ENCODE peak calls at places on chromosomes 6 and 20, in nine cellular contexts. I, U, H, V, G, B, S, M and X are unnamed samples.

GRCh38 chr6:52672422-52673025 is 1.6 kb downstream of the TMEM14A start:
- DNase-seq in I (no peak), U (no peak), H (no peak), V (peak; percentile 56), G (no peak), B (no peak), S (no peak), M (no peak), X (no peak)

GRCh38 chr6:138431276-138432062 is 27.4 kb downstream of the HEBP2 start:
- DNase-seq in I (no peak), U (no peak), H (no peak), V (no peak), G (peak; percentile 15), B (no peak), S (no peak), M (no peak), X (no peak)

GRCh38 chr20:62367483-62368302 is 581 bp upstream of the LAMA5 start:
- DNase-seq in I (peak; percentile 42), U (no peak), H (no peak), V (no peak), G (peak; percentile 28), B (no peak), S (no peak), M (no peak), X (no peak)

GRCh38 chr6:147390909-147391536 is 117.5 kb upstream of the SAMD5 start:
- DNase-seq in I (no peak), U (no peak), H (no peak), V (peak; percentile 42), G (no peak), B (no peak), S (no peak), M (no peak), X (no peak)

GRCh38 chr20:4568560-4568959 is 153.1 kb upstream of the PRND start:
- DNase-seq in I (no peak), U (no peak), H (no peak), V (no peak), G (no peak), B (no peak), S (no peak), M (no peak), X (no peak)

GRCh38 chr20:16283978-16284377 is 289.3 kb downstream of the KIF16B start:
- DNase-seq in I (no peak), U (no peak), H (no peak), V (peak; percentile 73), G (no peak), B (no peak), S (no peak), M (no peak), X (no peak)

GRCh38 chr20:50308513-50309279 is 118.1 kb downstream of the CEBPB start:
- DNase-seq in I (peak; percentile 93), U (peak; percentile 63), H (no peak), V (peak; percentile 94), G (no peak), B (no peak), S (peak; percentile 89), M (no peak), X (no peak)

GRCh38 chr6:158046201-158047119 is 64.8 kb downstream of the SYNJ2 start:
- DNase-seq in I (peak; percentile 9), U (no peak), H (peak; percentile 28), V (no peak), G (no peak), B (no peak), S (no peak), M (no peak), X (no peak)

GRCh38 chr6:75098709-75099108 is 107.1 kb downstream of the COL12A1 start:
- DNase-seq in I (peak; percentile 58), U (no peak), H (no peak), V (peak; percentile 96), G (no peak), B (no peak), S (peak; percentile 90), M (no peak), X (no peak)

GRCh38 chr20:8967641-8968245 is 101.1 kb upstream of the PLCB4 start:
- DNase-seq in I (no peak), U (no peak), H (no peak), V (no peak), G (no peak), B (no peak), S (no peak), M (no peak), X (no peak)

GRCh38 chr20:39916236-39916635 is 772.8 kb downstream of the MAFB start:
- DNase-seq in I (no peak), U (no peak), H (no peak), V (no peak), G (no peak), B (no peak), S (no peak), M (no peak), X (no peak)

GRCh38 chr6:34248198-34248726 is 544 bp downstream of the SMIM29 start:
- DNase-seq in I (peak; percentile 78), U (no peak), H (no peak), V (no peak), G (no peak), B (no peak), S (no peak), M (no peak), X (peak; percentile 67)

GRCh38 chr20:36481380-36482043 is 59.8 kb upstream of the MYL9 start:
- DNase-seq in I (no peak), U (no peak), H (no peak), V (no peak), G (no peak), B (peak; percentile 46), S (no peak), M (no peak), X (no peak)

GRCh38 chr6:168121308-168121665 is 42.3 kb upstream of the FRMD1 start:
- DNase-seq in I (no peak), U (no peak), H (no peak), V (no peak), G (no peak), B (no peak), S (no peak), M (no peak), X (no peak)

GRCh38 chr20:20831794-20832193 is 119.3 kb upstream of the RALGAPA2 start:
- DNase-seq in I (no peak), U (no peak), H (no peak), V (no peak), G (no peak), B (no peak), S (no peak), M (no peak), X (no peak)

GRCh38 chr20:50731930-50732690 is 730 bp downstream of the PARD6B start:
- DNase-seq in I (no peak), U (no peak), H (no peak), V (peak; percentile 55), G (no peak), B (no peak), S (no peak), M (peak; percentile 1), X (no peak)

GRCh38 chr6:156589281-156589680 is 187.9 kb upstream of the ARID1B start:
- DNase-seq in I (no peak), U (no peak), H (no peak), V (peak; percentile 57), G (no peak), B (no peak), S (no peak), M (no peak), X (no peak)

GRCh38 chr6:7147051-7147671 is 39.4 kb downstream of the RREB1 start:
- DNase-seq in I (no peak), U (no peak), H (no peak), V (peak; percentile 78), G (no peak), B (no peak), S (no peak), M (no peak), X (no peak)

GRCh38 chr20:35451295-35451694 is 4.1 kb upstream of the CEP250 start:
- DNase-seq in I (no peak), U (no peak), H (no peak), V (no peak), G (no peak), B (peak; percentile 82), S (no peak), M (no peak), X (no peak)

GRCh38 chr6:8108031-8108660 is 5.8 kb upstream of the EEF1E1 start:
- DNase-seq in I (no peak), U (no peak), H (no peak), V (peak; percentile 83), G (no peak), B (no peak), S (peak; percentile 88), M (no peak), X (no peak)

GRCh38 chr6:34709386-34709785 is 12.8 kb upstream of the ILRUN start:
- DNase-seq in I (peak; percentile 71), U (peak; percentile 10), H (no peak), V (no peak), G (no peak), B (no peak), S (no peak), M (no peak), X (no peak)

GRCh38 chr20:33993800-33994623 is at the start of gene RALY:
- DNase-seq in I (peak; percentile 91), U (no peak), H (peak; percentile 78), V (peak; percentile 41), G (peak; percentile 86), B (peak; percentile 73), S (no peak), M (peak; percentile 48), X (peak; percentile 85)

GRCh38 chr20:59035381-59035780 is 3.2 kb upstream of the ATP5F1E start:
- DNase-seq in I (no peak), U (no peak), H (no peak), V (no peak), G (no peak), B (no peak), S (no peak), M (no peak), X (no peak)

GRCh38 chr20:58389324-58389967 is 417 bp downstream of the VAPB start:
- DNase-seq in I (no peak), U (no peak), H (no peak), V (no peak), G (peak; percentile 29), B (no peak), S (no peak), M (no peak), X (peak; percentile 35)

GRCh38 chr6:48117246-48117645 is 6.2 kb upstream of the PTCHD4 start:
- DNase-seq in I (no peak), U (no peak), H (no peak), V (no peak), G (no peak), B (no peak), S (no peak), M (no peak), X (no peak)

GRCh38 chr6:151661928-151662327 is 145.6 kb upstream of the ESR1 start:
- DNase-seq in I (no peak), U (no peak), H (no peak), V (no peak), G (no peak), B (no peak), S (no peak), M (no peak), X (no peak)

GRCh38 chr6:26155066-26155925 is 68.1 kb downstream of the HFE start:
- DNase-seq in I (peak; percentile 63), U (no peak), H (no peak), V (peak; percentile 11), G (peak; percentile 14), B (peak; percentile 35), S (no peak), M (peak; percentile 47), X (peak; percentile 36)

GRCh38 chr6:170225852-170226417 is 64.9 kb downstream of the DLL1 start:
- DNase-seq in I (no peak), U (no peak), H (no peak), V (no peak), G (no peak), B (no peak), S (no peak), M (no peak), X (no peak)

GRCh38 chr20:13898012-13898612 is 92.3 kb downstream of the SEL1L2 start:
- DNase-seq in I (no peak), U (no peak), H (no peak), V (no peak), G (no peak), B (no peak), S (no peak), M (no peak), X (peak; percentile 19)

GRCh38 chr6:157228421-157229218 is 94.7 kb downstream of the TMEM242 start:
- DNase-seq in I (no peak), U (peak; percentile 73), H (no peak), V (no peak), G (no peak), B (peak; percentile 74), S (no peak), M (peak; percentile 86), X (no peak)

GRCh38 chr20:14334306-14334930 is 3.0 kb downstream of the FLRT3 start:
- DNase-seq in I (no peak), U (peak; percentile 60), H (no peak), V (peak; percentile 83), G (no peak), B (peak; percentile 47), S (peak; percentile 22), M (peak; percentile 64), X (no peak)